ENCODE peak calls at places on chromosome 6, in nine cellular contexts. X, U, S, B, H, L, E, N and F are unnamed samples.
A peak's percentile ranks its signal among the peaks of the same experiment; 100 is the strongest.

GRCh38 chr6:105836889-105837288 is 249.2 kb upstream of the PRDM1 start:
- DNase-seq in X (no peak), E (no peak), N (no peak), L (no peak), B (peak; percentile 52), S (no peak), H (no peak), U (no peak), F (no peak)

GRCh38 chr6:157823523-157824370 is 701 bp downstream of the SNX9 start:
- DNase-seq in N (peak; percentile 44), S (peak; percentile 77), U (peak; percentile 85), L (no peak), X (peak; percentile 86), H (no peak), B (peak; percentile 56), E (peak; percentile 4), F (peak; percentile 50)

GRCh38 chr6:142796571-142796970 is 148.4 kb downstream of the HIVEP2 start:
- DNase-seq in H (no peak), X (no peak), S (no peak), U (no peak), E (no peak), B (no peak), N (no peak), L (no peak), F (no peak)

GRCh38 chr6:44133003-44133931 is 5.9 kb downstream of the TMEM63B start:
- DNase-seq in B (peak; percentile 60), U (peak; percentile 57), N (peak; percentile 76), X (no peak), E (no peak), S (no peak), H (peak; percentile 54), L (no peak), F (peak; percentile 65)

GRCh38 chr6:30358340-30358679 is 13.4 kb downstream of the RPP21 start:
- DNase-seq in U (peak; percentile 3), E (no peak), L (no peak), H (no peak), X (no peak), B (peak; percentile 26), S (no peak), N (no peak), F (no peak)

GRCh38 chr6:17454316-17455005 is 61.1 kb downstream of the CAP2 start:
- DNase-seq in L (no peak), X (no peak), N (no peak), E (no peak), S (no peak), B (no peak), H (no peak), U (peak; percentile 56), F (no peak)

GRCh38 chr6:107264357-107264831 is 149.1 kb upstream of the BEND3 start:
- DNase-seq in B (peak; percentile 46), X (no peak), U (peak; percentile 63), S (no peak), E (peak; percentile 62), N (no peak), H (no peak), L (peak; percentile 97), F (no peak)

GRCh38 chr6:134257516-134257915 is 60.4 kb downstream of the SGK1 start:
- DNase-seq in L (no peak), H (no peak), U (no peak), X (no peak), S (no peak), B (no peak), N (no peak), E (no peak), F (no peak)

GRCh38 chr6:24929255-24929654 is 6.5 kb downstream of the RIPOR2 start:
- DNase-seq in N (no peak), L (no peak), X (no peak), H (no peak), B (no peak), U (no peak), S (no peak), E (no peak), F (no peak)

GRCh38 chr6:32614366-32615081 is 22.7 kb upstream of the HLA-DQA1 start:
- DNase-seq in X (no peak), H (no peak), U (no peak), S (no peak), B (no peak), L (no peak), N (no peak), E (no peak), F (no peak)

GRCh38 chr6:139313784-139314545 is 22.2 kb upstream of the TXLNB start:
- DNase-seq in B (no peak), L (no peak), U (no peak), E (no peak), N (no peak), S (no peak), H (no peak), X (no peak), F (no peak)

GRCh38 chr6:142413111-142413510 is 111.3 kb downstream of the ADGRG6 start:
- DNase-seq in X (no peak), S (no peak), U (no peak), L (no peak), H (no peak), E (no peak), B (no peak), N (no peak), F (no peak)

GRCh38 chr6:35552285-35552917 is 39.7 kb upstream of the TULP1 start:
- DNase-seq in H (no peak), X (peak; percentile 61), U (peak; percentile 36), S (peak; percentile 71), E (no peak), L (no peak), N (no peak), B (peak; percentile 80), F (no peak)

GRCh38 chr6:147922764-147923163 is 414.3 kb downstream of the SAMD5 start:
- DNase-seq in X (no peak), B (no peak), S (no peak), L (no peak), U (no peak), E (no peak), H (no peak), N (no peak), F (no peak)

GRCh38 chr6:159008656-159009288 is 8.8 kb upstream of the RSPH3 start:
- DNase-seq in S (no peak), U (peak; percentile 47), L (no peak), X (no peak), H (no peak), N (peak; percentile 37), E (peak; percentile 20), B (peak; percentile 54), F (no peak)

GRCh38 chr6:16751251-16751946 is 9.9 kb downstream of the ATXN1 start:
- DNase-seq in E (no peak), S (no peak), L (no peak), X (no peak), H (no peak), U (no peak), N (no peak), B (peak; percentile 97), F (no peak)

GRCh38 chr6:90537027-90537426 is 49.8 kb downstream of the MAP3K7 start:
- DNase-seq in H (no peak), L (no peak), N (no peak), U (peak; percentile 69), B (no peak), S (no peak), E (no peak), X (no peak), F (no peak)

GRCh38 chr6:101722481-101722880 is 329.0 kb downstream of the GRIK2 start:
- DNase-seq in E (no peak), X (no peak), B (no peak), U (peak; percentile 59), H (no peak), N (no peak), S (no peak), L (no peak), F (no peak)

GRCh38 chr6:158018370-158018771 is 36.7 kb downstream of the SYNJ2 start:
- DNase-seq in S (no peak), N (no peak), H (no peak), L (no peak), B (no peak), U (peak; percentile 94), X (no peak), E (no peak), F (no peak)

GRCh38 chr6:169156108-169156821 is 97.4 kb downstream of the THBS2 start:
- DNase-seq in L (no peak), S (no peak), N (no peak), U (peak; percentile 88), E (no peak), B (no peak), H (no peak), X (no peak), F (no peak)

GRCh38 chr6:53066059-53066406 is 829 bp downstream of the FBXO9 start:
- DNase-seq in E (peak; percentile 37), N (peak; percentile 44), S (peak; percentile 37), U (peak; percentile 33), L (no peak), B (peak; percentile 40), H (peak; percentile 21), X (peak; percentile 46), F (no peak)

GRCh38 chr6:98054453-98054852 is 771.4 kb upstream of the MMS22L start:
- DNase-seq in U (no peak), L (no peak), X (no peak), S (no peak), B (peak; percentile 29), H (no peak), N (no peak), E (no peak), F (no peak)

GRCh38 chr6:41023114-41023513 is 15.9 kb downstream of the UNC5CL start:
- DNase-seq in E (no peak), H (no peak), L (no peak), U (no peak), N (no peak), B (no peak), S (no peak), X (no peak), F (no peak)

GRCh38 chr6:25787469-25787868 is 32.9 kb downstream of the SLC17A4 start:
- DNase-seq in B (no peak), S (no peak), N (no peak), H (no peak), X (no peak), L (no peak), E (no peak), U (no peak), F (no peak)

GRCh38 chr6:40112350-40112749 is 178.1 kb upstream of the MOCS1 start:
- DNase-seq in B (no peak), S (no peak), L (no peak), N (no peak), H (no peak), X (no peak), E (no peak), U (no peak), F (no peak)

GRCh38 chr6:5632348-5632935 is 371.1 kb downstream of the FARS2 start:
- DNase-seq in B (no peak), S (no peak), L (no peak), N (no peak), U (no peak), E (no peak), X (no peak), H (no peak), F (no peak)

GRCh38 chr6:167401525-167402194 is 76.8 kb downstream of the TTLL2 start:
- DNase-seq in E (peak; percentile 80), X (no peak), U (no peak), S (no peak), H (no peak), B (no peak), N (no peak), L (peak; percentile 13), F (no peak)

GRCh38 chr6:105596284-105596755 is 193.4 kb upstream of the PREP start:
- DNase-seq in E (no peak), X (no peak), S (no peak), N (no peak), U (peak; percentile 98), H (no peak), L (no peak), B (peak; percentile 95), F (no peak)

GRCh38 chr6:125300992-125301434 is 754 bp downstream of the HDDC2 start:
- DNase-seq in N (no peak), L (no peak), E (peak; percentile 43), B (peak; percentile 5), U (peak; percentile 62), X (no peak), S (no peak), H (no peak), F (no peak)

GRCh38 chr6:12873706-12874105 is 157.1 kb downstream of the PHACTR1 start:
- DNase-seq in X (no peak), E (no peak), H (no peak), S (no peak), B (no peak), L (no peak), N (no peak), U (no peak), F (no peak)

GRCh38 chr6:153001767-153002612 is 519 bp downstream of the MTRF1L start:
- DNase-seq in N (peak; percentile 12), B (no peak), E (peak; percentile 21), U (no peak), L (no peak), S (peak; percentile 18), X (peak; percentile 4), H (no peak), F (no peak)